ENCODE peak calls at places on chromosome 21, in five cellular contexts. B is IMR-90, Q is HepG2, A is neuronal stem cell, U is endothelial cell of umbilical vein. V is an unnamed sample.

GRCh38 chr21:31771685-31772084 is 39.8 kb upstream of the SCAF4 start:
- DNase-seq in A (no peak), B (no peak), U (no peak), Q (no peak), V (no peak)

GRCh38 chr21:34926784-34927548 is 122.1 kb downstream of the RUNX1 start:
- DNase-seq in A (no peak), Q (peak), B (peak), U (no peak), V (no peak)

GRCh38 chr21:34909492-34910292 is 139.4 kb downstream of the RUNX1 start:
- DNase-seq in U (no peak), A (no peak), Q (no peak), B (peak), V (no peak)

GRCh38 chr21:28805885-28806284 is 186.8 kb downstream of the LTN1 start:
- DNase-seq in A (no peak), U (no peak), Q (no peak), B (peak), V (no peak)

GRCh38 chr21:33290441-33290840 is 24.3 kb downstream of the IL10RB start:
- DNase-seq in Q (no peak), A (no peak), B (no peak), U (no peak), V (no peak)

GRCh38 chr21:41032536-41032935 is 135.4 kb upstream of the BACE2 start:
- DNase-seq in A (no peak), U (no peak), Q (no peak), B (no peak), V (no peak)

GRCh38 chr21:37370152-37371040 is 3.8 kb downstream of the DYRK1A start:
- DNase-seq in A (no peak), U (peak), Q (no peak), B (peak), V (no peak)

GRCh38 chr21:35249636-35250035 is 200.5 kb upstream of the RUNX1 start:
- DNase-seq in U (no peak), A (no peak), Q (no peak), B (no peak), V (no peak)

GRCh38 chr21:31293986-31294385 is 50.1 kb downstream of the TIAM1 start:
- DNase-seq in A (peak), Q (no peak), B (peak), U (peak), V (no peak)

GRCh38 chr21:44766818-44767354 is 34.7 kb downstream of the UBE2G2 start:
- DNase-seq in B (no peak), Q (no peak), U (no peak), A (no peak), V (no peak)

GRCh38 chr21:32886339-32886738 is 114.8 kb upstream of the PAXBP1 start:
- DNase-seq in U (no peak), Q (peak), A (no peak), B (no peak), V (no peak)

GRCh38 chr21:20997308-20997632 is 939 bp upstream of the NCAM2 start:
- DNase-seq in Q (no peak), B (no peak), U (no peak), A (peak), V (peak)

GRCh38 chr21:22201142-22201541 is 1202.9 kb downstream of the NCAM2 start:
- DNase-seq in U (no peak), B (no peak), Q (no peak), A (no peak), V (no peak)

GRCh38 chr21:29182674-29183073 is 52.2 kb downstream of the MAP3K7CL start:
- DNase-seq in B (peak), A (no peak), U (no peak), Q (no peak), V (no peak)

GRCh38 chr21:44886113-44887075 is 12.9 kb upstream of the PTTG1IP start:
- DNase-seq in B (no peak), A (no peak), U (no peak), Q (no peak), V (no peak)

GRCh38 chr21:33264561-33264960 is 1.6 kb upstream of the IL10RB start:
- DNase-seq in B (no peak), Q (no peak), U (no peak), A (no peak), V (no peak)

GRCh38 chr21:23607782-23608181 is 1999.5 kb downstream of the MRPL39 start:
- DNase-seq in A (no peak), B (no peak), U (no peak), Q (no peak), V (no peak)

GRCh38 chr21:44550807-44551206 is 498 bp downstream of the KRTAP10-2 start:
- DNase-seq in U (no peak), B (no peak), Q (no peak), A (no peak), V (no peak)

GRCh38 chr21:30190554-30190953 is 23.9 kb upstream of the CLDN17 start:
- DNase-seq in U (no peak), B (no peak), Q (no peak), A (no peak), V (no peak)

GRCh38 chr21:28439852-28440251 is 552.8 kb downstream of the LTN1 start:
- DNase-seq in B (peak), A (no peak), U (no peak), Q (no peak), V (no peak)

GRCh38 chr21:25369524-25370300 is 237.6 kb downstream of the MRPL39 start:
- DNase-seq in Q (no peak), B (peak), A (no peak), U (no peak), V (no peak)

GRCh38 chr21:34916446-34916845 is 132.7 kb downstream of the RUNX1 start:
- DNase-seq in U (no peak), A (no peak), B (peak), Q (no peak), V (no peak)

GRCh38 chr21:29938968-29939858 is 583 bp downstream of the GRIK1 start:
- DNase-seq in B (no peak), U (no peak), Q (no peak), A (peak), V (peak)

GRCh38 chr21:32705901-32706300 is 21.9 kb downstream of the SYNJ1 start:
- DNase-seq in U (no peak), B (no peak), Q (no peak), A (no peak), V (no peak)

GRCh38 chr21:38768385-38769071 is 37.2 kb upstream of the ETS2 start:
- DNase-seq in B (peak), Q (no peak), U (no peak), A (no peak), V (no peak)
- H3K9ac ChIP-seq in B (peak), Q (no peak), U (no peak), A (no peak), V (no peak)

GRCh38 chr21:15967661-15968060 is 237.9 kb downstream of the USP25 start:
- DNase-seq in A (no peak), B (peak), U (no peak), Q (no peak), V (no peak)
- H3K4me2 ChIP-seq in A (no peak), B (no peak), U (no peak), Q (no peak), V (no peak)

GRCh38 chr21:14243461-14243860 is 27.5 kb downstream of the RBM11 start:
- DNase-seq in B (no peak), U (no peak), A (no peak), Q (no peak), V (no peak)
- H3K9ac ChIP-seq in B (no peak), U (no peak), A (no peak), Q (no peak), V (no peak)

DNA sequence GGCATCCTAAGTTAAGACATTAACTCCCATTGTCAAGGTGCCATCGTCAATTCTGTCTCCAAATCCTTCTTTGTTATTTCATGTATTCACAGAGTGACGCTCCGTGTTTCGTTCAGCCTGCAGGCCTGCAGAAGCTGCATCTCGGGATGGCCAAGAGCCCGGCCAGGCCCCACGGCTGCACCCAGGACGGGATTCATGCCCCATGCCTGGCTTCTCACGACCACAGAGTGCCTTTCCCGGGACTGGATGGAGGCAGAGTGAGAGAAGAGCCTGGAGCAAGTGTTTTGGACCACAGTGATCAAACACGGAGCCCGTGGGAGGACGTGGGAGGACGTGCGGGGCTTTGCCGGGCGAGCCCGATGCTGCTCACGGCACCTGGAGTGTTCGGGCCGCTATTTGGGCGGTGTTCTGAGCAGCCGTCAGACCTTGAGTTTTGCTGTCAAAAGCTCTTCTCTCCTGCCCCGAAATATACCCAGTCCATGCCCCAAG is 56.8 kb downstream of the COL6A1 start:
- DNase-seq in U (no peak), Q (no peak), A (no peak), B (no peak), V (no peak)
- H3K4me2 ChIP-seq in U (no peak), Q (no peak), A (no peak), B (no peak), V (no peak)

GRCh38 chr21:18449586-18449985 is 46.0 kb upstream of the TMPRSS15 start:
- DNase-seq in B (no peak), U (no peak), A (no peak), Q (no peak), V (no peak)
- H3K9ac ChIP-seq in B (no peak), U (no peak), A (no peak), Q (no peak), V (no peak)

DNA sequence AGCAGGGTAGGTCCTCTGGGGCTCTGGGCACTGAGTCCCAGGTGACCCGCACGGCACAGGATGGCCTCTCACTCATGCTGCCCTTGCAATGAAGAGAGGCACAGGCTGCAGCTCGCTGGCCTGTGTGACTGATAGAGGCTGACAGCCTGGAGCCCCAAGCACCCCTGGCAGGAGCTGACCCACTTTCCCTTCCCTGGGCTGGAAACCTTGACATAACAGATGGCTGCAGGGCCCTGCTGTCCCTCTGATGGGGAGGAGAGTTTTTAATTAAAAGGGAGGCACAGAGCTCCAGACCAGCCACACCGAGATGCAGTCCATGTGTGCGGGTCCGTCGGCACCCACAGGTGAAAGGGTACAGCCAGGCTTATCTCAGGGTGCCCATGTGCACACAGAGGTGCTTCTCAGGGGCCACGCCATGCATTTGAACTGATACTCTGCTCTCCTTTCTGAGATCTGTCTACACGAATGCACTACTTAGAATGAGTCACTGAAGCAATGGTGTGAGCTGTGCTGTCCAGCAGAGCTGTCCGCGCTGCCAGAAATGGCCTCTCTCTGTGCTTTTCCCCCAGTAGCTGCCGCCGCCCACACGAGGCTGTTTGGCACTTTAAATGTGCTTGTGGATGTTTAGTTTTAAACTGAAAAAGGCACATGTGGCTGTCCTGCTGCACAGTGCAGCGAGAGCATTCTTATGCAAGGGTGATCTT is 87.3 kb upstream of the COL6A1 start:
- DNase-seq in Q (no peak), U (no peak), B (peak), A (no peak), V (peak)
- H3K4me2 ChIP-seq in Q (no peak), U (no peak), B (no peak), A (no peak), V (no peak)

GRCh38 chr21:36321325-36322082 is 1.5 kb downstream of the MORC3 start:
- DNase-seq in U (peak), B (peak), Q (no peak), A (peak), V (peak)
- H3K9ac ChIP-seq in U (peak), B (peak), Q (peak), A (peak), V (peak)

GRCh38 chr21:26845750-26846035 is 484 bp upstream of the ADAMTS1 start:
- DNase-seq in A (no peak), U (no peak), B (no peak), Q (no peak), V (no peak)
- H3K4me2 ChIP-seq in A (peak), U (peak), B (peak), Q (peak), V (peak)

DNA sequence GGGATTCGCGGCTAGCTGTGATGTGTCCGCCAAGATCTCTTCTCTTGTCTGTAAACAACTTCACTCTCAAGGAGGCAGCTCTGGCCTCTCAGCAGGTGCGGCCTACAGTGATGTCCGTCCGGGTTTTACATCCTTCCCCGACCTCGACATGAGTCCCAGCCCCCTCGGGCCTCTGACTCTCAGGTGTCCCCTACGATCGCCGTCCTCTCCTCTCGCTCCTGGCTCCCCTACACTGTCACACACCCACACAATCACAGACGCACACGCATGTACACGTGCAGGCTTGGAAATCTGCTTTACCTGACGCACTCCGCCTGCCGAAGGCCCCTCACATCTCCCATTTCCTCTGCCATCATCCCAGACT is 797 bp upstream of the RSPH1 start:
- DNase-seq in Q (no peak), B (no peak), A (no peak), U (no peak), V (peak)
- H3K9ac ChIP-seq in Q (peak), B (peak), A (peak), U (peak), V (peak)